ENCODE peak calls at places on chromosomes 7 and 10, in four cellular contexts. X is foreskin fibroblast; K is AG10803; Y is activated naive CD8-positive, alpha-beta T cell treated with anti-CD3 and anti-CD28 coated beads, Interleukin-2, amount 50 U/mL, for 16 hours. M is an unnamed sample.

GRCh38 chr7:102061354-102061945 is 225.2 kb upstream of the SH2B2 start:
- DNase-seq in K (no peak), Y (no peak), X (no peak), M (no peak)

GRCh38 chr10:21764790-21765189 is 230.8 kb downstream of the MLLT10 start:
- DNase-seq in Y (no peak), X (no peak), K (no peak), M (no peak)

GRCh38 chr7:130560972-130561371 is 69.1 kb downstream of the MEST start:
- DNase-seq in X (peak; percentile 52), Y (no peak), K (peak; percentile 53), M (peak; percentile 52)

GRCh38 chr10:72049969-72050781 is 38.2 kb downstream of the SPOCK2 start:
- DNase-seq in X (no peak), K (no peak), Y (no peak), M (no peak)

GRCh38 chr10:125158528-125159485 is 1.6 kb downstream of the CTBP2 start:
- DNase-seq in X (peak; percentile 74), Y (no peak), K (peak; percentile 55), M (peak; percentile 79)

GRCh38 chr7:107922891-107923290 is 31.9 kb downstream of the DLD start:
- DNase-seq in Y (no peak), X (no peak), K (peak; percentile 70), M (no peak)

GRCh38 chr10:37101261-37101660 is 24.1 kb upstream of the ANKRD30A start:
- DNase-seq in K (no peak), X (no peak), Y (no peak), M (no peak)

GRCh38 chr7:92794386-92794785 is 42.0 kb downstream of the CDK6 start:
- DNase-seq in Y (no peak), X (no peak), K (no peak), M (peak; percentile 43)

GRCh38 chr7:22697897-22698645 is 28.9 kb upstream of the IL6 start:
- DNase-seq in Y (no peak), X (no peak), K (no peak), M (no peak)

GRCh38 chr7:5489991-5490536 is 66.4 kb upstream of the TNRC18 start:
- DNase-seq in K (no peak), Y (no peak), X (no peak), M (no peak)

GRCh38 chr7:69465262-69465661 is 133.0 kb upstream of the AUTS2 start:
- DNase-seq in Y (no peak), X (no peak), K (no peak), M (no peak)

GRCh38 chr10:125172694-125173093 is 12.3 kb upstream of the CTBP2 start:
- DNase-seq in X (no peak), K (no peak), Y (no peak), M (no peak)

GRCh38 chr7:114700267-114700666 is 221.6 kb upstream of the MDFIC start:
- DNase-seq in Y (no peak), X (no peak), K (no peak), M (no peak)

GRCh38 chr10:110498087-110498981 is 627 bp downstream of the DUSP5 start:
- DNase-seq in K (peak; percentile 70), Y (peak; percentile 11), X (peak; percentile 81), M (peak; percentile 67)

GRCh38 chr10:6145414-6145978 is 56.7 kb downstream of the RBM17 start:
- DNase-seq in Y (no peak), X (peak; percentile 35), K (no peak), M (no peak)

GRCh38 chr7:108310351-108310750 is 145.9 kb downstream of the NRCAM start:
- DNase-seq in K (peak; percentile 53), Y (no peak), X (peak; percentile 83), M (peak; percentile 32)

GRCh38 chr7:107865956-107866775 is 24.8 kb upstream of the DLD start:
- DNase-seq in Y (no peak), X (no peak), K (no peak), M (no peak)

GRCh38 chr7:55493416-55493815 is 78.9 kb downstream of the VOPP1 start:
- DNase-seq in K (no peak), X (no peak), Y (no peak), M (peak; percentile 30)

GRCh38 chr10:43888551-43888950 is 239.9 kb upstream of the ZNF32 start:
- DNase-seq in X (peak; percentile 88), Y (no peak), K (peak; percentile 87), M (peak; percentile 92)

GRCh38 chr7:130595986-130596385 is 72.6 kb downstream of the COPG2 start:
- DNase-seq in K (peak; percentile 13), X (no peak), Y (no peak), M (peak; percentile 16)

GRCh38 chr7:82445226-82445625 is 1.6 kb upstream of the CACNA2D1 start:
- DNase-seq in K (no peak), Y (no peak), X (no peak), M (no peak)

GRCh38 chr7:9709211-9709610 is 1264.5 kb upstream of the PHF14 start:
- DNase-seq in K (no peak), X (no peak), Y (no peak), M (no peak)

GRCh38 chr7:79454325-79454960 is 976 bp upstream of the MAGI2 start:
- DNase-seq in X (peak; percentile 75), K (peak; percentile 48), Y (no peak), M (peak; percentile 64)

GRCh38 chr10:105691811-105692210 is 1050.7 kb downstream of the SORCS3 start:
- DNase-seq in Y (no peak), K (no peak), X (peak; percentile 15), M (no peak)

GRCh38 chr10:48306870-48307531 is 524 bp downstream of the MAPK8 start:
- DNase-seq in Y (peak; percentile 20), K (peak; percentile 48), X (peak; percentile 69), M (peak; percentile 63)

GRCh38 chr7:69177326-69177897 is 420.9 kb upstream of the AUTS2 start:
- DNase-seq in X (no peak), Y (no peak), K (peak; percentile 31), M (no peak)

GRCh38 chr7:130513447-130513846 is 21.6 kb downstream of the MEST start:
- DNase-seq in Y (no peak), K (no peak), X (no peak), M (no peak)

GRCh38 chr7:134844200-134844599 is 64.8 kb downstream of the CALD1 start:
- DNase-seq in K (no peak), X (no peak), Y (no peak), M (no peak)

GRCh38 chr7:17487343-17487742 is 188.9 kb downstream of the AHR start:
- DNase-seq in K (no peak), Y (no peak), X (no peak), M (no peak)